ENCODE peak calls at places on chromosome 17, in four cellular contexts. M, Z, T and D are unnamed samples.

GRCh38 chr17:19554393-19554792 is 20.7 kb downstream of the SLC47A1 start:
- DNase-seq in M (no peak), Z (no peak), T (peak; percentile 34), D (no peak)

GRCh38 chr17:28551421-28552186 is 820 bp downstream of the UNC119 start:
- DNase-seq in M (no peak), Z (no peak), T (no peak), D (no peak)

GRCh38 chr17:1989135-1989534 is 36.0 kb downstream of the RTN4RL1 start:
- DNase-seq in M (no peak), Z (peak; percentile 12), T (no peak), D (no peak)

GRCh38 chr17:1089915-1090314 is 89.9 kb downstream of the ABR start:
- DNase-seq in M (no peak), Z (no peak), T (no peak), D (no peak)

GRCh38 chr17:36590082-36590481 is 1.6 kb upstream of the DHRS11 start:
- DNase-seq in M (peak; percentile 63), Z (no peak), T (no peak), D (no peak)

GRCh38 chr17:44113868-44114840 is 9.3 kb downstream of the HDAC5 start:
- DNase-seq in M (no peak), Z (no peak), T (no peak), D (no peak)

GRCh38 chr17:9467518-9467917 is 108.1 kb downstream of the STX8 start:
- DNase-seq in M (no peak), Z (no peak), T (no peak), D (no peak)

GRCh38 chr17:80124351-80124981 is 22.5 kb downstream of the EIF4A3 start:
- DNase-seq in M (no peak), Z (peak; percentile 29), T (peak; percentile 75), D (no peak)

GRCh38 chr17:80482555-80483308 is 6.3 kb upstream of the NPTX1 start:
- DNase-seq in M (no peak), Z (no peak), T (no peak), D (no peak)

GRCh38 chr17:48611681-48612455 is 1.1 kb upstream of the HOXB7 start:
- DNase-seq in M (no peak), Z (no peak), T (no peak), D (no peak)

GRCh38 chr17:38357488-38358123 is 6.0 kb downstream of the SOCS7 start:
- DNase-seq in M (no peak), Z (no peak), T (no peak), D (no peak)

GRCh38 chr17:40533896-40534295 is 31.4 kb downstream of the CCR7 start:
- DNase-seq in M (no peak), Z (no peak), T (no peak), D (no peak)

GRCh38 chr17:20216853-20217252 is 207.7 kb downstream of the SPECC1 start:
- DNase-seq in M (no peak), Z (no peak), T (no peak), D (no peak)

GRCh38 chr17:18966831-18967624 is 15.1 kb downstream of the SLC5A10 start:
- DNase-seq in M (no peak), Z (no peak), T (no peak), D (no peak)

GRCh38 chr17:6472517-6472916 is 28.3 kb downstream of the PIMREG start:
- DNase-seq in M (no peak), Z (no peak), T (no peak), D (no peak)

GRCh38 chr17:39082482-39082881 is 69.0 kb downstream of the PLXDC1 start:
- DNase-seq in M (no peak), Z (no peak), T (no peak), D (no peak)

GRCh38 chr17:61088556-61088955 is 311.1 kb upstream of the TBX2 start:
- DNase-seq in M (no peak), Z (no peak), T (no peak), D (no peak)
- TF ChIP-seq REST in M (no peak), Z (no peak), T (no peak), D (no peak)

GRCh38 chr17:16304832-16305231 is 48.4 kb downstream of the CENPV start:
- DNase-seq in M (no peak), Z (no peak), T (peak; percentile 63), D (peak; percentile 32)
- TF ChIP-seq TCF7L2 in M (no peak), Z (no peak), T (no peak), D (no peak)

GRCh38 chr17:45955326-45955725 is 43.7 kb upstream of the STH start:
- DNase-seq in M (no peak), Z (no peak), T (no peak), D (no peak)
- TF ChIP-seq REST in M (no peak), Z (no peak), T (no peak), D (no peak)

DNA sequence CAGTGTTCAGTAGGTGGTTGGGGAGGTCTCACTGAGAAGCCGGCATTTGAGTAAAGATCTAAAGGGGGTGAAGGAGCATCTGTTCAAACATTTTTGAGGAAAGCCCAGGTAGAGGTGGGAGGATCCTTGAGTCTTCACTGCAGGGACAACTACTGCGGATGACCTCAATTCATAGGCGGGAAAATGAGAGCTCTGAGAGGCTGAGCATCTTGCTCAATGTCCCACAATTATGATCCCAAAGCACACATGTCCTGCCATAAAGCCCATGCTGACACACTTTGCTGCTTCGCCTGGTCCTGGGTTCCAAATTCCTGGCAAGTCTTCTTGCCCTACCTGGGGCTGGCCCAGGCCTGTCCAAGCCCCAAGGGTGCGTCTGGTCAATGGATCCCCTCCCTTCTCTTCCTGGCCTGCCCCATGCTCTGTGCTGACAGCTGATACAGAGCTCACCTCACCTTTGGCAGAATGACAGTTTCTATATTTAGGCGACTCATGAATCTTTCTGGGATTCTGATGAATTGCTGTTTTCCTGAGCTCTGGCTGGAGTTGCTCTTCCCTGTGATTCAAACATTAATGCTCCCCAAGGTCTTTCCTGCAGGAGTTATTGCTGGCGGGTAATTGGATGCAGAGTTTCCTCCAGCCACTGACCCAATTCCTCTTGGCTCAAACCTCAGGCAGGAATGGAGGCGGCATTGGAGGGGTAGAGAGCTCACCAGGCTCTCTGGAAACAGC is 129.1 kb downstream of the ASIC2 start:
- DNase-seq in M (no peak), Z (no peak), T (no peak), D (no peak)
- TF ChIP-seq TCF7L2 in M (no peak), Z (no peak), T (no peak), D (no peak)

GRCh38 chr17:59972778-59973177 is 8.2 kb upstream of the RNFT1 start:
- DNase-seq in M (no peak), Z (no peak), T (no peak), D (no peak)
- TF ChIP-seq REST in M (no peak), Z (no peak), T (no peak), D (no peak)

DNA sequence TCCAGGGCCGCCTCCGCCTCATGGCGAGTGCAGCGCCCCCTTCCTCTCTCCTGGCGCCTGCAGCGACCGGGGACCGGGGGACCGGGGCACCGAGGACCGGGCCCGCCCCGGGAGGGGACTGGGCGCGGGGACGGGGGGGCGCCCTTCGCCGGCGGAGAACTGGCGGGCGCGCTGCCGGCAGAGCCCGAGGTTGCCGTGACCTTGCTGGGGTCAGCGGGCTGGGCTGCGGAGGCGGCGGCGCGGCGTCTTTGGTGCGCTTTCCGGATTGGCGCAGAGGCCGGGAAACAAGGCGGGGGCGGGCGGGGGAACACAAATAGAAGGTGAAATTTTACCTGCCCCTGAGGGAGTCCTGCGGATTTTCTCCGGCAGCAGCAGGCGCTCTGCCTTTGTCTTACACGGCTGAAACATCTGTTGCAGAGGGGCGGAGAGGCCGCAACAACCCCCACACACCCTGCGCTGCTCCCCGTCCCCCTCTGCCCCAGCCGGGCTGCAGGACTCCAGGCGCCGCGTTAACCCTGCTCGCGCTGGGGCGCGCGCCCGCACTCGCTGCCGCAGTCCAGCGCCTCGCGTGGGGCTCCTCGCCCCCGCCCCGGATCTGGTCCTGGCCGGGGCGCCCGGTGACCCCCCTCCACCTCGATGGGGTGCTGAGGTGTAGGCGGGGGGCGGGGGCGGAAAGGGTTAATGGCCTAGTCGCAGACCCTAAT is 53.5 kb downstream of the SREBF1 start:
- DNase-seq in M (peak; percentile 67), Z (no peak), T (no peak), D (no peak)
- TF ChIP-seq TCF7L2 in M (no peak), Z (peak; percentile 95), T (no peak), D (peak; percentile 75)

GRCh38 chr17:56777859-56778258 is 55.9 kb downstream of the C17orf67 start:
- DNase-seq in M (no peak), Z (no peak), T (no peak), D (no peak)

GRCh38 chr17:56778898-56779297 is 54.8 kb downstream of the C17orf67 start:
- DNase-seq in M (no peak), Z (no peak), T (no peak), D (no peak)

GRCh38 chr17:56779306-56779705 is 54.4 kb downstream of the C17orf67 start:
- DNase-seq in M (no peak), Z (no peak), T (no peak), D (no peak)

GRCh38 chr17:56781944-56782737 is 51.6 kb downstream of the C17orf67 start:
- DNase-seq in M (no peak), Z (no peak), T (no peak), D (no peak)

DNA sequence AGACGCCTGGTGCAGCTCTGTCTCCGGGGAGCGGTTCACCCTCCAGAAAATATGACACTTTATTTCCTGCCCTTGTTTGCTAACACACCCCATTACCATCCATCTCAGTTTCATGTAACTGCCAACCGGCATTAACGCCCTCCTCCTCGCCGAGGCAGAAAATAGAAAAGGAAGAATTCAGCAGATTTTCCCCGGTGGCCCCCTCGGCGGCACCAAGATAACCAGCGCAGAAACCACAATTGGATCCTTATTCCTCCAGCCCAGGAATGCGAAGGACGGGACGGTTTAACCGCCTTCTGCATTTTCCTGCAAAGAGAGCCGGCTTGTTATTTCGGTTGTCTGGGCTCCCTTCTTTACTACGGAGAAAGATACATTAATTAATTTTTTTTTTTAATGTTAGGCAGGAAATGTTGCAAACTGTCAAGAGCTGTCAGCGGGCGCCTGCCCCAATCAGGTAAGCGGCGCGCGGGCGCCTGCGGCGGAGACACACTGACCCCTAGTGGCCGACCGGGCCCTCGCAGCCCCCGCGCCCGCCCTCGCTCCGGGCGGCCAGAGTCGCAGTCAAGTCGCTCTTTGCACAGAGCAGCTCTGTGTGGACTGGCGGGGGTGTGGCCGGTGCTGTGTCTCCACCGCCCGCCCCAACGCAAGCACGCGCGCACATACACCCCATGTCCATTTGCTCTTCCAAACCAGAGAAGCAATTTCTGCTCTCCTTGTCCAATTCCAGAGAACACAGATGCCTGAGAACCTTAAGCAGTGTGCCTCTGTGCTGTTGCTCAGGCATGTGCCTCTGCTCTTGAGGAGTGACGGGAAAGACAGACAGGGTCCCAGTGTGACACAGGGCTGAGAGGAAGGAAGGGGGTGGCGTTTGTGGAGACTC is 53.6 kb downstream of the C17orf67 start:
- DNase-seq in M (peak; percentile 88), Z (peak; percentile 69), T (peak; percentile 67), D (no peak)
- TF ChIP-seq REST in M (no peak), Z (no peak), T (no peak), D (no peak)

GRCh38 chr17:71983828-71984227 is 137.0 kb upstream of the SOX9 start:
- DNase-seq in M (no peak), Z (no peak), T (no peak), D (no peak)
- TF ChIP-seq TCF7L2 in M (no peak), Z (no peak), T (no peak), D (no peak)